ENCODE peak calls at places on chromosomes 5 and 9, in seven cellular contexts. L is Calu3; M is non-pigmented ciliary epithelial cell; P is naive thymus-derived CD8-positive, alpha-beta T cell; O is adipocyte; X is NCI-H1417; V is psoas muscle. D is an unnamed sample.
A peak's percentile ranks its signal among the peaks of the same experiment; 100 is the strongest.

GRCh38 chr5:181188700-181189362 is 16.2 kb downstream of the TRIM7 start:
- DNase-seq in P (peak; percentile 86), V (peak; percentile 73), X (no peak), M (no peak), L (peak; percentile 84), O (peak; percentile 87), D (peak; percentile 83)

GRCh38 chr5:74766348-74766886 is 500 bp downstream of the GFM2 start:
- DNase-seq in O (peak; percentile 81), M (no peak), P (peak; percentile 48), X (no peak), L (peak; percentile 16), V (no peak), D (no peak)

GRCh38 chr9:77486968-77487367 is 161.2 kb downstream of the GNA14 start:
- DNase-seq in V (no peak), M (no peak), P (no peak), L (no peak), O (no peak), X (no peak), D (no peak)

GRCh38 chr9:136674786-136675349 is 12.2 kb downstream of the EGFL7 start:
- DNase-seq in V (no peak), L (no peak), X (peak; percentile 47), M (no peak), O (no peak), P (no peak), D (peak; percentile 79)

GRCh38 chr5:171672556-171672955 is 113.1 kb upstream of the SMIM23 start:
- DNase-seq in V (no peak), M (no peak), O (no peak), X (no peak), L (no peak), P (no peak), D (no peak)

GRCh38 chr5:56323505-56323904 is 90.4 kb upstream of the ANKRD55 start:
- DNase-seq in X (no peak), M (peak; percentile 35), V (no peak), L (peak; percentile 71), O (peak; percentile 79), P (no peak), D (no peak)

GRCh38 chr5:154737667-154738320 is 17.4 kb upstream of the LARP1 start:
- DNase-seq in X (no peak), L (no peak), V (no peak), O (no peak), P (no peak), M (no peak), D (no peak)

GRCh38 chr5:68953151-68953884 is 140.5 kb upstream of the SLC30A5 start:
- DNase-seq in O (no peak), P (no peak), M (no peak), L (no peak), X (no peak), V (no peak), D (no peak)

GRCh38 chr9:117189121-117189520 is 225.7 kb downstream of the ASTN2 start:
- DNase-seq in P (no peak), L (no peak), M (peak; percentile 26), X (no peak), V (no peak), O (no peak), D (no peak)

GRCh38 chr9:96040591-96041461 is 165.3 kb downstream of the ERCC6L2 start:
- DNase-seq in X (peak; percentile 52), L (no peak), M (no peak), V (no peak), O (peak; percentile 25), P (no peak), D (no peak)

GRCh38 chr5:150164640-150165039 is 1.9 kb upstream of the CDX1 start:
- DNase-seq in L (no peak), V (no peak), M (no peak), P (no peak), X (no peak), O (no peak), D (peak; percentile 69)

GRCh38 chr9:135885100-135885853 is 22.1 kb downstream of the CAMSAP1 start:
- DNase-seq in X (no peak), M (no peak), V (no peak), P (no peak), O (peak; percentile 29), L (no peak), D (no peak)